ENCODE peak calls at places on chromosomes 11 and 22, in seven cellular contexts. One of them, this sample, is unnamed.

GRCh38 chr11:57109331-57109730 is 72.4 kb upstream of the LRRC55 start:
- DNase-seq in IMR-90: no peak
- DNase-seq in neural crest cell: no peak
- DNase-seq in mammary epithelial cell: no peak
- DNase-seq in body of pancreas: no peak
- DNase-seq in stomach: no peak
- DNase-seq in SK-N-SH: no peak
- DNase-seq in this sample: no peak

GRCh38 chr11:498297-499181 is 8.5 kb downstream of the RNH1 start:
- DNase-seq in stomach: no peak
- DNase-seq in body of pancreas: no peak
- DNase-seq in neural crest cell: no peak
- DNase-seq in mammary epithelial cell: no peak
- DNase-seq in IMR-90: no peak
- DNase-seq in SK-N-SH: peak; percentile 28
- DNase-seq in this sample: no peak

GRCh38 chr11:7527029-7527428 is 13.2 kb downstream of the PPFIBP2 start:
- DNase-seq in stomach: no peak
- DNase-seq in mammary epithelial cell: no peak
- DNase-seq in SK-N-SH: no peak
- DNase-seq in neural crest cell: no peak
- DNase-seq in body of pancreas: no peak
- DNase-seq in IMR-90: no peak
- DNase-seq in this sample: no peak

GRCh38 chr11:6253196-6253595 is 6.4 kb upstream of the CCKBR start:
- DNase-seq in neural crest cell: no peak
- DNase-seq in SK-N-SH: no peak
- DNase-seq in IMR-90: no peak
- DNase-seq in stomach: no peak
- DNase-seq in body of pancreas: no peak
- DNase-seq in mammary epithelial cell: no peak
- DNase-seq in this sample: no peak

GRCh38 chr11:70730411-70730810 is 332.1 kb downstream of the CTTN start:
- DNase-seq in stomach: no peak
- DNase-seq in body of pancreas: no peak
- DNase-seq in mammary epithelial cell: no peak
- DNase-seq in IMR-90: no peak
- DNase-seq in neural crest cell: no peak
- DNase-seq in SK-N-SH: no peak
- DNase-seq in this sample: no peak

GRCh38 chr11:27933992-27934829 is 173.7 kb downstream of the KIF18A start:
- DNase-seq in mammary epithelial cell: peak; percentile 6
- DNase-seq in body of pancreas: no peak
- DNase-seq in neural crest cell: no peak
- DNase-seq in SK-N-SH: no peak
- DNase-seq in stomach: no peak
- DNase-seq in IMR-90: peak; percentile 99
- DNase-seq in this sample: no peak

GRCh38 chr22:42711895-42712837 is 8.5 kb downstream of the A4GALT start:
- DNase-seq in SK-N-SH: no peak
- DNase-seq in stomach: peak; percentile 60
- DNase-seq in body of pancreas: no peak
- DNase-seq in mammary epithelial cell: no peak
- DNase-seq in IMR-90: no peak
- DNase-seq in neural crest cell: no peak
- DNase-seq in this sample: no peak

GRCh38 chr22:35384567-35384966 is 3.7 kb downstream of the HMOX1 start:
- DNase-seq in body of pancreas: no peak
- DNase-seq in stomach: no peak
- DNase-seq in neural crest cell: no peak
- DNase-seq in SK-N-SH: no peak
- DNase-seq in IMR-90: no peak
- DNase-seq in mammary epithelial cell: no peak
- DNase-seq in this sample: no peak

GRCh38 chr11:111162306-111162705 is 83.2 kb upstream of the POU2AF2 start:
- DNase-seq in neural crest cell: no peak
- DNase-seq in stomach: no peak
- DNase-seq in mammary epithelial cell: peak; percentile 24
- DNase-seq in body of pancreas: no peak
- DNase-seq in SK-N-SH: no peak
- DNase-seq in IMR-90: peak; percentile 59
- DNase-seq in this sample: no peak

GRCh38 chr11:102470257-102470656 is 17.7 kb upstream of the TMEM123 start:
- DNase-seq in neural crest cell: no peak
- DNase-seq in SK-N-SH: no peak
- DNase-seq in stomach: no peak
- DNase-seq in body of pancreas: no peak
- DNase-seq in mammary epithelial cell: no peak
- DNase-seq in IMR-90: no peak
- DNase-seq in this sample: no peak

GRCh38 chr11:24617856-24618255 is 121.0 kb downstream of the LUZP2 start:
- DNase-seq in IMR-90: no peak
- DNase-seq in stomach: no peak
- DNase-seq in mammary epithelial cell: no peak
- DNase-seq in SK-N-SH: no peak
- DNase-seq in neural crest cell: no peak
- DNase-seq in body of pancreas: no peak
- DNase-seq in this sample: no peak

GRCh38 chr22:36352775-36353507 is 34.8 kb downstream of the MYH9 start:
- DNase-seq in IMR-90: peak; percentile 95
- DNase-seq in body of pancreas: peak; percentile 93
- DNase-seq in stomach: peak; percentile 91
- DNase-seq in SK-N-SH: no peak
- DNase-seq in neural crest cell: no peak
- DNase-seq in mammary epithelial cell: peak; percentile 71
- DNase-seq in this sample: no peak

GRCh38 chr11:119065369-119065768 is 2.2 kb upstream of the VPS11 start:
- DNase-seq in SK-N-SH: peak; percentile 52
- DNase-seq in neural crest cell: no peak
- DNase-seq in IMR-90: peak; percentile 40
- DNase-seq in body of pancreas: no peak
- DNase-seq in stomach: no peak
- DNase-seq in mammary epithelial cell: no peak
- DNase-seq in this sample: no peak

DNA sequence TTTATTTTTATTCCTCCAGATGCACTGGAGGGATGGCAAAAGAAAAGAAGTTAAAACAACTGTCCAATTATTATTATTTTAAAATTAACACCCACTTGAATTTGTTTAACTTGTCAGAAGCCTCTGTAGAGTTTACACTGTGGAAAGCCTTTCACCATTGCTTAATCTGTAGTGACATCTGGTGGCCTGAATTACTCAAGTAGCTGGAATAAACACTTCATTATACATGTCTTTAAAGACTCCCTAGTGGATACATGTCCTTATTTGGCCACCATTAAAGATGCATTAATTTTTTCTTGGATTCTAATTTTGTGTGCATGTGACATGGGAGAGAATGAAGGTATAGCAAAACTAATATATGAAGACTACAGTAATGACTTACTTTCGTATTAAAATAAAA is 1496.5 kb downstream of the FAM181B start:
- DNase-seq in neural crest cell: peak; percentile 16
- DNase-seq in body of pancreas: no peak
- DNase-seq in SK-N-SH: peak; percentile 5
- DNase-seq in mammary epithelial cell: peak; percentile 28
- DNase-seq in IMR-90: peak; percentile 4
- DNase-seq in stomach: no peak
- DNase-seq in this sample: peak; percentile 32
- TF ChIP-seq CTCF in neural crest cell: peak; percentile 85
- TF ChIP-seq CTCF in body of pancreas: peak; percentile 41
- TF ChIP-seq CTCF in SK-N-SH: peak; percentile 43
- TF ChIP-seq CTCF in mammary epithelial cell: peak; percentile 58
- TF ChIP-seq CTCF in IMR-90: peak; percentile 29
- TF ChIP-seq CTCF in stomach: no peak
- TF ChIP-seq CTCF in this sample: peak; percentile 49

DNA sequence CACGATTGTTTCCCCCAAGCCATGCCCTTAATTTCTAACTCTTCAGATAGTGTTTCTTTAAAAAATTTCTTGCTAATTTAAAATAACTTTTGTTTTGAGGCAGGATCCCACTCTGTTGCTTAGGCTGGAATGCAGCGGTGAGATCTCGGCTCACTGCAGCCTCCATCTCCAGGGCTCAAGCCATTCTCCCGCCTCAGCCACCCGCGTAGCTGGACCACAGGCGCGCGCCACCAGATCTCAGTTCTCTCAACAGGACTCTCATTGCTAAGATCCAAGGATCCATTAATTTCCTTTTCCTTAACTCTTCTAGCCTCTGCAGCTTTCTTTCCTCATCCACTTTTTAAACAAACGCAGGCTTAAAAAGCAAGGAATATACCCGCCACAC is 323 bp upstream of the MED17 start:
- DNase-seq in body of pancreas: no peak
- DNase-seq in IMR-90: no peak
- DNase-seq in mammary epithelial cell: no peak
- DNase-seq in stomach: no peak
- DNase-seq in neural crest cell: no peak
- DNase-seq in SK-N-SH: peak; percentile 10
- DNase-seq in this sample: no peak
- TF ChIP-seq CTCF in body of pancreas: no peak
- TF ChIP-seq CTCF in IMR-90: no peak
- TF ChIP-seq CTCF in mammary epithelial cell: no peak
- TF ChIP-seq CTCF in stomach: no peak
- TF ChIP-seq CTCF in neural crest cell: peak; percentile 39
- TF ChIP-seq CTCF in SK-N-SH: no peak
- TF ChIP-seq CTCF in this sample: peak; percentile 33

DNA sequence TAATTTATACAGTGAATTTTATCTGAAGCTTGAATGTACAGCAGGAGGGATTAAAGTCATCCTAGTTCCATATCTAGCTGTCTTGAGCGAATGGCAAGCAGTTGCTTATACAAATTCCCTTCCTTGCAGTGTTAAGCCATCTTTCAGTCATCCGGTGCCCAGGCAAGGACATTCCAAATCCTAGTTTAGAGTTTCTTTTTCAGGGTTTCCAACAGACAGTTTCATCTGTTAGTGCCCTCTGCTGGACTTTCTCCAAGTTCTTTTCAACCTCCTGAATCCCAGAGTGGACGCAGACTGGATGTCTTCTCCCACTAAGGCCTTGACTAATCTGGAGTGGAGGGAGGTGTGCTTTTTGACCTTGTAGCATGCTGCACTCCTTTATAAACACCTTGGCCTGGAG is 45.4 kb downstream of the GRAMD1B start:
- DNase-seq in SK-N-SH: peak; percentile 26
- DNase-seq in stomach: no peak
- DNase-seq in IMR-90: peak; percentile 57
- DNase-seq in body of pancreas: no peak
- DNase-seq in neural crest cell: peak; percentile 10
- DNase-seq in mammary epithelial cell: no peak
- DNase-seq in this sample: peak; percentile 18
- TF ChIP-seq CTCF in SK-N-SH: peak; percentile 63
- TF ChIP-seq CTCF in stomach: no peak
- TF ChIP-seq CTCF in IMR-90: peak; percentile 32
- TF ChIP-seq CTCF in body of pancreas: no peak
- TF ChIP-seq CTCF in neural crest cell: peak; percentile 49
- TF ChIP-seq CTCF in mammary epithelial cell: peak; percentile 24
- TF ChIP-seq CTCF in this sample: no peak

DNA sequence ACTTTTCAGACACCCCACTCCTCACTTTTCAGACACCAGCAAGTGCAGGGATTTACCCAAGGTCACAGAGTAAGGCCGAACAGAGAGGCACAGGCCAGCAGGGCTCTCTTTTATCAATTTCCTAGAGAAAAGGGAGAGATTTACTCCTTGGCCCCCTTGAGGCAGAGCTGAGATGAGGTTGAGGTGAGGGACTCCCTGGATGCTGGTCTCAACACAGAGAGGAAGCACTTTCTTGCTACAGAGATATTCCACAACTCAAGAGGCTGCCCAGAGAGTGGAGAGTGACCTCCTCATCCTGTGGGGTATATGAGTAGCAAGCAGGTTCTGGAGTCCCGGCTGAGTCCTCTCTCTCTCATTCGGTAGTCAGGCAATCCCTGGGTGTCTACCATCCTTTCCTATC is 2.0 kb upstream of the ARHGEF17 start:
- DNase-seq in SK-N-SH: no peak
- DNase-seq in mammary epithelial cell: no peak
- DNase-seq in neural crest cell: no peak
- DNase-seq in body of pancreas: no peak
- DNase-seq in stomach: no peak
- DNase-seq in IMR-90: no peak
- DNase-seq in this sample: no peak
- TF ChIP-seq CTCF in SK-N-SH: peak; percentile 23
- TF ChIP-seq CTCF in mammary epithelial cell: no peak
- TF ChIP-seq CTCF in neural crest cell: no peak
- TF ChIP-seq CTCF in body of pancreas: no peak
- TF ChIP-seq CTCF in stomach: no peak
- TF ChIP-seq CTCF in IMR-90: no peak
- TF ChIP-seq CTCF in this sample: no peak

GRCh38 chr11:64268687-64269379 is 15.6 kb downstream of the BAD start:
- DNase-seq in SK-N-SH: peak; percentile 77
- DNase-seq in neural crest cell: peak; percentile 14
- DNase-seq in stomach: peak; percentile 69
- DNase-seq in IMR-90: peak; percentile 48
- DNase-seq in mammary epithelial cell: peak; percentile 62
- DNase-seq in body of pancreas: peak; percentile 83
- DNase-seq in this sample: no peak

GRCh38 chr11:64271339-64272132 is 12.9 kb downstream of the BAD start:
- DNase-seq in mammary epithelial cell: peak; percentile 85
- DNase-seq in IMR-90: peak; percentile 92
- DNase-seq in stomach: peak; percentile 92
- DNase-seq in SK-N-SH: peak; percentile 89
- DNase-seq in neural crest cell: peak; percentile 73
- DNase-seq in body of pancreas: peak; percentile 95
- DNase-seq in this sample: peak; percentile 84

GRCh38 chr11:64268028-64268686 is 16.3 kb downstream of the BAD start:
- DNase-seq in IMR-90: no peak
- DNase-seq in stomach: no peak
- DNase-seq in body of pancreas: no peak
- DNase-seq in neural crest cell: no peak
- DNase-seq in mammary epithelial cell: no peak
- DNase-seq in SK-N-SH: no peak
- DNase-seq in this sample: no peak

GRCh38 chr11:64267207-64267945 is 16.0 kb downstream of the PLCB3 start:
- DNase-seq in SK-N-SH: no peak
- DNase-seq in neural crest cell: no peak
- DNase-seq in mammary epithelial cell: no peak
- DNase-seq in IMR-90: no peak
- DNase-seq in stomach: no peak
- DNase-seq in body of pancreas: no peak
- DNase-seq in this sample: no peak

DNA sequence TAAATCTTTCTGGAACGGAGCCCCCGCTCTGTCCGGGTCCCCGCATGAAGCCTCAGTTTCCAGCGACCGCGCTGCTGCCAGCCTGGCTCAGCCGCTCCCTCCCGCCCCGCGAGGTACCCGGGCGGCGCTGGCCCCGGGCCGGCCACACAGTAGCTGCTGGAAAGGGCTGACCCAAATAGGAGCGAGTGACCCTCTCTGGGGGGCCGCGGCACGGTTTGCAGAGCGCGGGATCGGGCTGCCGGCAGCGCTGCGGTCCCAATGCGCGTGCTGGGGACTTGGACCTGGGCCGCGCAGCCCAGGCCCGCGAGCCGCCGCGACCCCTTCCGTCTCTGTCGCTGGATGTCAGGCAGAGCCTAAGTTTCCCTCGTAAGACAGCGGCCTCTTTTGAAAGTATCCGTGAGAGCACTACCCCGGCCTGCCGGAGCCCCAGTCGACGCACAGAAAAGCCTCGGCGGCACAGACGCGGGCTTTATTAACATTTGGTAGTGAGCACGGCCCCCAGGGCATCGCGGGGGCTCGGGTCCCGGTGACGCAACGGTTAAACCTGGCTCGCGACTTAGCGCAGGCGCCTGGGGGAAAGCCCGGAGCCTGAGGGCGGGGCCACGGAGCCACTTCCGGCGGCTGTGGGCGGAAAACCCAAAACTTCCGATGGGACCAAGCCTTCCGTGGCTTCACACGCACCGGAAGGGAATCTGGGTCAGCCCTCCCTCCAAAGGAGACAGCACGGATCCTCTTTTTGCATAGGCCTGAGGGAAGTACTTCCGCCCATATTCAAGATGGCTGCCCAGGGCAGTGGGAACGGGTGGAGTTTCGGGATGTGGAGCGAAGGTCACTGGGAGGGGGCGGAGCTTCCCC is 14.9 kb downstream of the BAD start:
- DNase-seq in SK-N-SH: peak; percentile 86
- DNase-seq in neural crest cell: peak; percentile 96
- DNase-seq in IMR-90: peak; percentile 100
- DNase-seq in stomach: peak; percentile 98
- DNase-seq in body of pancreas: peak; percentile 99
- DNase-seq in mammary epithelial cell: peak; percentile 99
- DNase-seq in this sample: peak; percentile 94
- TF ChIP-seq CTCF in SK-N-SH: peak; percentile 14
- TF ChIP-seq CTCF in neural crest cell: no peak
- TF ChIP-seq CTCF in IMR-90: peak; percentile 17
- TF ChIP-seq CTCF in stomach: no peak
- TF ChIP-seq CTCF in body of pancreas: peak; percentile 29
- TF ChIP-seq CTCF in mammary epithelial cell: peak; percentile 24
- TF ChIP-seq CTCF in this sample: no peak